ENCODE peak calls at places on chromosomes 3 and 15, in four cellular contexts. L is HCT116, J is K562, F is HepG2. S is an unnamed sample.

GRCh38 chr3:188169826-188170455 is 16.0 kb downstream of the LPP start:
- DNase-seq in F (no peak), J (no peak), L (no peak), S (no peak)

GRCh38 chr3:11470031-11470853 is 173.5 kb downstream of the VGLL4 start:
- DNase-seq in J (no peak), L (no peak), F (no peak), S (no peak)

GRCh38 chr3:133644768-133645167 is 17.0 kb downstream of the TOPBP1 start:
- DNase-seq in F (peak; percentile 48), J (no peak), L (no peak), S (no peak)

GRCh38 chr3:5657109-5657508 is 469.6 kb downstream of the EDEM1 start:
- DNase-seq in F (no peak), L (no peak), J (no peak), S (no peak)

GRCh38 chr3:121883507-121883906 is 10.7 kb upstream of the SLC15A2 start:
- DNase-seq in F (peak; percentile 35), L (peak; percentile 18), J (peak; percentile 20), S (no peak)

GRCh38 chr3:134361162-134361831 is 12.9 kb downstream of the AMOTL2 start:
- DNase-seq in L (no peak), F (no peak), J (no peak), S (no peak)

GRCh38 chr3:124887177-124887995 is at the start of gene ITGB5:
- DNase-seq in L (peak; percentile 29), J (peak; percentile 77), F (peak; percentile 61), S (no peak)

GRCh38 chr3:46987485-46988401 is 8.3 kb downstream of the NBEAL2 start:
- DNase-seq in L (no peak), J (peak; percentile 99), F (no peak), S (no peak)

GRCh38 chr15:80609512-80609946 is 85.6 kb upstream of the ABHD17C start:
- DNase-seq in J (no peak), F (no peak), L (no peak), S (no peak)

GRCh38 chr3:117479095-117479494 is 769.5 kb downstream of the TUSC7 start:
- DNase-seq in L (no peak), F (no peak), J (no peak), S (no peak)

GRCh38 chr15:60392601-60392985 is 5.2 kb downstream of the ANXA2 start:
- DNase-seq in J (no peak), L (peak; percentile 85), F (peak; percentile 77), S (no peak)

GRCh38 chr15:99424978-99425665 is 140.7 kb upstream of the MEF2A start:
- DNase-seq in F (peak; percentile 54), L (no peak), J (no peak), S (no peak)

GRCh38 chr3:14483286-14483685 is 56.9 kb downstream of the GRIP2 start:
- DNase-seq in L (no peak), J (no peak), F (no peak), S (no peak)

GRCh38 chr3:16427309-16427965 is 86.1 kb downstream of the RFTN1 start:
- DNase-seq in J (no peak), L (no peak), F (no peak), S (no peak)

GRCh38 chr3:37456270-37456708 is 281.9 kb upstream of the LRRFIP2 start:
- DNase-seq in F (no peak), L (no peak), J (no peak), S (no peak)

GRCh38 chr3:159062734-159063410 is 261.0 kb downstream of the MFSD1 start:
- DNase-seq in L (no peak), J (no peak), F (no peak), S (no peak)

GRCh38 chr15:50740955-50741354 is 24.6 kb downstream of the SPPL2A start:
- DNase-seq in J (no peak), L (no peak), F (no peak), S (no peak)

GRCh38 chr15:58383876-58384275 is 47.9 kb upstream of the LIPC start:
- DNase-seq in L (no peak), F (no peak), J (no peak), S (no peak)
- TF ChIP-seq CTCF in L (no peak), F (peak; percentile 22), J (peak; percentile 19), S (no peak)

DNA sequence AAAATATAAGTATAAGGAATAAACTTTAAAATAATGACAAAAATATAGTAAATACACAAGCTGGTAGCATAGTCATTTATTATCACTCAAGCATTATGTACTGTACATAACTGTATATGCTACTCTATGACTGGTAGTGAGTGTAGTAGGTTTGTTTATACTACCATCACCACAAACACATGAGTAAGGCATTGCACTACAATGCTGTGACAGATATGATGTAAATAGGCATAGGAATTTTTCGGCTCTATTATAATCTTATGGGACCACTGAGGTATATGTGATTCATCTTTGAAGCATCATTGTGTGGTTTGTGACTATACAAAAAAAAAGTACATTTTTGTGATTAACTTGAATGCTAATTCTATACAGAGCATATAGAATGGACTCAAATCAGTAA is 35.3 kb upstream of the FBN1 start:
- DNase-seq in F (no peak), L (no peak), J (no peak), S (no peak)
- TF ChIP-seq TCF7L2 in F (no peak), L (no peak), J (no peak), S (no peak)

GRCh38 chr3:186842426-186843038 is at the start of gene ADIPOQ:
- DNase-seq in J (no peak), F (no peak), L (no peak), S (no peak)

GRCh38 chr3:186844908-186845307 is 2.4 kb downstream of the ADIPOQ start:
- DNase-seq in L (no peak), F (no peak), J (no peak), S (no peak)

GRCh38 chr3:186839874-186840641 is 2.5 kb upstream of the ADIPOQ start:
- DNase-seq in F (no peak), J (no peak), L (no peak), S (no peak)

GRCh38 chr3:186841637-186842036 is 873 bp upstream of the ADIPOQ start:
- DNase-seq in L (no peak), J (no peak), F (no peak), S (no peak)

GRCh38 chr3:186843039-186843432 is 526 bp downstream of the ADIPOQ start:
- DNase-seq in J (no peak), L (no peak), F (no peak), S (no peak)
- TF ChIP-seq CTCF in J (no peak), L (no peak), F (no peak), S (no peak)

GRCh38 chr15:25059698-25060471 is 105.1 kb downstream of the SNRPN start:
- DNase-seq in L (no peak), J (no peak), F (no peak), S (no peak)

GRCh38 chr15:25056484-25057429 is 102.0 kb downstream of the SNRPN start:
- DNase-seq in J (peak; percentile 16), F (no peak), L (no peak), S (no peak)

GRCh38 chr15:25057574-25057973 is 102.8 kb downstream of the SNRPN start:
- DNase-seq in J (no peak), F (no peak), L (no peak), S (no peak)

GRCh38 chr15:25060472-25060803 is 105.7 kb downstream of the SNRPN start:
- DNase-seq in L (no peak), J (no peak), F (no peak), S (no peak)

DNA sequence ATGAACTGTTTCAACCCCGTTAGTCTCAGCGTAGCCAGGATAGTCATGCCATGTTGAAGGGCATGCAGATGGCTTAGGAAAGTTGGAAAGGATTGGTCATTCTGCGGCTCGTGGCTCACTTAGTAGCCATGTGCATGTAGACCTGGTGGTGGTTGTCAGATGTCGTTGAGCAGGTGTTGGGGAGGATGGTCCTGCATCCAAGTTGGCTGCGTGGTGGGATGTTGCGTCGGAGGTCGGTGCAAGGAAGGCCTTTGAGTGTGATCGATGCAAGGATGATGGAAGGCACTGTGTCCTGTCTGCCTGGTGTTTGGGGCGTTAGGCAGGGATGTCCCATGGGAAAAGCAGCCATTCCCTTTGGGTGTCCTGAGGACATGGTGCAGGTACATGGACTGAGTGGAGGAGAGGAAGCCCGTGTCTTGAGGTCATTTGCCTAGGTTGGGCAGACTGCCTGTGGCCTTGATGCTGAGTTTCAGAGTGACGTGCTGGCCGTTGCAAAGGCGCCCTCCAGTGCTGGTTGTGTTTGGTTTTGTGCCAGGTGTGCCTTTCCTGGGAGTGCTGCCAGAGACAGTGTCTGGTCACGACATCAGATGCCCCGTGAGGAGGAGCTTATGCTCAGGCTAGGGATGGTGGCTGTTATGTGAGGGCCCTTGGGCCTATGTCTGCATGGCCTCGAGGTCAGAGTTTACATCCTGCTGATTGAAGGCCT is 103.4 kb downstream of the SNRPN start:
- DNase-seq in L (no peak), F (no peak), J (no peak), S (no peak)
- TF ChIP-seq TCF7L2 in L (no peak), F (no peak), J (no peak), S (no peak)

GRCh38 chr3:197485143-197485542 is 70.6 kb downstream of the BDH1 start:
- DNase-seq in L (no peak), F (no peak), J (no peak), S (no peak)
- TF ChIP-seq CTCF in L (no peak), F (no peak), J (no peak), S (no peak)

GRCh38 chr3:152061296-152061695 is 187.9 kb downstream of the SUCNR1 start:
- DNase-seq in F (no peak), J (no peak), L (no peak), S (no peak)
- TF ChIP-seq TCF7L2 in F (no peak), J (no peak), L (no peak), S (no peak)

S was measured in Panc1.